ENCODE peak calls at places on chromosomes 16 and 17, in four cellular contexts. P, N, Q and I are unnamed samples.

GRCh38 chr16:66695474-66695934 is 1.0 kb downstream of the CMTM4 start:
- DNase-seq in P (no peak), N (no peak), Q (no peak), I (no peak)

GRCh38 chr17:9055281-9055680 is 34.0 kb downstream of the NTN1 start:
- DNase-seq in Q (no peak), P (no peak), N (no peak), I (no peak)

GRCh38 chr17:81833921-81834830 is 674 bp downstream of the PPP1R27 start:
- DNase-seq in N (no peak), Q (no peak), P (no peak), I (no peak)

GRCh38 chr17:31439716-31440115 is 48.2 kb downstream of the RAB11FIP4 start:
- DNase-seq in P (no peak), Q (no peak), N (no peak), I (no peak)

GRCh38 chr17:50210249-50211225 is 9.1 kb upstream of the COL1A1 start:
- DNase-seq in P (peak; percentile 54), Q (no peak), N (peak; percentile 77), I (peak; percentile 75)

GRCh38 chr16:72537684-72538083 is 365.7 kb upstream of the PMFBP1 start:
- DNase-seq in P (no peak), N (no peak), Q (no peak), I (peak; percentile 23)

GRCh38 chr17:55005520-55005919 is 37.0 kb downstream of the STXBP4 start:
- DNase-seq in N (peak; percentile 40), Q (no peak), P (peak; percentile 58), I (peak; percentile 20)

GRCh38 chr16:14405611-14406537 is 224.2 kb downstream of the PARN start:
- DNase-seq in N (peak; percentile 90), P (peak; percentile 59), Q (peak; percentile 77), I (peak; percentile 75)

GRCh38 chr17:53707546-53707945 is 115.2 kb upstream of the KIF2B start:
- DNase-seq in Q (no peak), N (no peak), P (no peak), I (no peak)

GRCh38 chr16:31200821-31201510 is 1.6 kb downstream of the PYCARD start:
- DNase-seq in P (peak; percentile 49), N (no peak), Q (no peak), I (no peak)
- H3K4me3 ChIP-seq in P (no peak overlapping the region), N (no peak overlapping the region), Q (peak overlapping the region; percentile 86), I (no peak overlapping the region)

GRCh38 chr17:79573196-79573929 is 37.5 kb downstream of the RBFOX3 start:
- DNase-seq in Q (no peak), P (peak; percentile 52), N (no peak), I (no peak)
- TF ChIP-seq PBX3 in Q (no peak), P (no peak), N (no peak), I (no peak)

DNA sequence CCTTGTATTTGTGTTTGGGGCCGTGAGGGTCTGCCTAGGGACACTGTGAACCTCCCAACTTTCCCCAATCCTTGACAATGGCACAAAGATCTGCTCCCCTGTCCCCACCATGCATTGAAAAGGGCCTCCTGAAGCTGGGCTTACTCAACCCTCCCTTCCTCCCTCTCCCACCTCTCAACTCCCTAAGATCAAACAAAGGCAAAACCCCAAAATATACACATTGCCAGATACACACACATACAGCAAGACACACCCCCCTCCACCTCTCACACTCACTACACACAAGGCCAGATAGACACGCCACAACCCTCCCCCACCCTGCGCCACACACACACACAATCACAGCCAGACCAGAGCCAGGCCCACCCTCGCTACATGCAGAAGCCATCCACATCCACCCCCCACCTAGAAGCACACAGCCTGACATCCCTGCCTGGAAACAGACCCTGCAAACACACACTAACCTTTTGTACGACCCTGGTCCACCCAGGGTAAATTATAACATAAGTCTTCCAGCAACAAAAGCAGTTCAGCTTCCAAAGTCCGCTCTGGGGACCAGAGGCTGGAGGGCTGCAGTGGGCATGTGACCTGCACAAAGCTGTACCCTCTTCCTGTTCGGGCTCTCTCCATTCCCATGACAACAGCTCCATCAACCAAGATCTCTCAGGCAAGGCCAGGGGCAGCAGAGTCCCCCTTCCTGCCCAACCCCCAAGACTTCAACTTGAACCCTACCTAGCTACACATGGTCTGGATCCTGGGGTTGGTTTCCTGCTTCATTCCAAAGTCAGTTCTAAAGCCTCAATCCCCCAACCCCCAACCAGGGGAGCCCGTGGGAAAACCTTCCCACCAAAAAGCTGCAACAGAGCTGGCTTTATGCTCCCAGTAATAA is 1.9 kb downstream of the PCGF2 start:
- DNase-seq in N (peak; percentile 98), P (no peak), Q (no peak), I (no peak)
- H3K4me1 ChIP-seq in N (peaks cover 71% of the 10 kb centered on the region), P (peaks cover 48% of the 10 kb centered on the region), Q (peaks cover 35% of the 10 kb centered on the region), I (peaks cover 9% of the 10 kb centered on the region)

DNA sequence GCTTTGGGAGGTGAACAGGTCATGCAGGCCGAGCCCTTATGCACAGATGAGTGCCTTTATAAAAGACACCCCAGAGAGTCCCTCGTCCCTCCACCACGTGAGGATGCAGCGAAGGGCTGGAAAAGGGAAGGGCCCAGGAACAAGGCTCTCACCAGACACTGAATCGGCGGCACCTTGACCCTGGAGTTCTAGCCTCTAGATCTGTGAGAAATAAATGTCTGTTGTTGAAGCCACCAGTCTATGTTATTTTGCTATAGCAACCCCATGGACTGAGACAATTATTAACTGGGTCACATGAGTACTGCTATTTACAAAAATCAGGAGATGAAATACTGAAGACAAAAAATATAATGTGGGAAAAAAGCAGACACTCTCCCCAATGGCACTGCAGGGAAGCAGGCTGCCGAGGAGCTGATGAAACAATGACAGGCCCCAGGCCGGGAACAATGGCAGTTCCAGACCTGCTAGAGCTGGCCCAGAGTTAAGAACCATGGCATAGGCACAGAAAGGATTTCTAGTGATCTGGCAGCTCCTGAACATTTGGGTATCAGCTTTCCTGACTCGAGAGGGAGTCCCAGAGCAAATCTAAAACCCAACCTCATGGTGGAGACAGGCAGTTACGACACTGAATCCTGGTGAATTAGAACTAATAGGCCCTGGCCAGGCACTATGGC is 17.8 kb upstream of the GGA2 start:
- DNase-seq in P (peak; percentile 22), N (peak; percentile 67), Q (no peak), I (no peak)
- H3K4me3 ChIP-seq in P (no peak overlapping the region), N (no peak overlapping the region), Q (no peak overlapping the region), I (no peak overlapping the region)

GRCh38 chr16:84449156-84450140 is 55.0 kb downstream of the MEAK7 start:
- DNase-seq in Q (no peak), N (no peak), P (no peak), I (no peak)
- TF ChIP-seq PBX3 in Q (no peak), N (no peak), P (no peak), I (no peak)

GRCh38 chr16:67845291-67846062 is 1.3 kb upstream of the NUTF2 start:
- DNase-seq in N (no peak), Q (no peak), P (no peak), I (no peak)
- H3K4me1 ChIP-seq in N (peaks cover 50% of the 10 kb centered on the region), Q (peaks cover 29% of the 10 kb centered on the region), P (peaks cover 40% of the 10 kb centered on the region), I (peaks cover 34% of the 10 kb centered on the region)

DNA sequence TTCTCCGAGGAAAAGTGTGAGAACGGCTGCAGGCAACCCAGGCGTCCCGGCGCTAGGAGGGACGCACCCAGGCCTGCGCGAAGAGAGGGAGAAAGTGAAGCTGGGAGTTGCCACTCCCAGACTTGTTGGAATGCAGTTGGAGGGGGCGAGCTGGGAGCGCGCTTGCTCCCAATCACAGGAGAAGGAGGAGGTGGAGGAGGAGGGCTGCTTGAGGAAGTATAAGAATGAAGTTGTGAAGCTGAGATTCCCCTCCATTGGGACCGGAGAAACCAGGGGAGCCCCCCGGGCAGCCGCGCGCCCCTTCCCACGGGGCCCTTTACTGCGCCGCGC is at the start of gene ERBB2:
- DNase-seq in P (peak; percentile 92), Q (no peak), N (peak; percentile 64), I (no peak)
- H3K4me3 ChIP-seq in P (peak within 1 kb of the TSS; percentile 78), Q (no peak within 1 kb of the TSS), N (peak within 1 kb of the TSS; percentile 94), I (no peak within 1 kb of the TSS)

GRCh38 chr17:45756266-45756989 is 27.7 kb upstream of the CRHR1 start:
- DNase-seq in N (no peak), Q (no peak), P (no peak), I (no peak)

GRCh38 chr17:45757431-45758218 is 26.5 kb upstream of the CRHR1 start:
- DNase-seq in Q (no peak), P (no peak), N (no peak), I (no peak)

GRCh38 chr17:45759761-45760160 is 24.4 kb upstream of the CRHR1 start:
- DNase-seq in N (no peak), P (peak; percentile 63), Q (no peak), I (peak; percentile 52)

GRCh38 chr17:45755050-45755449 is 29.1 kb upstream of the CRHR1 start:
- DNase-seq in N (no peak), Q (no peak), P (no peak), I (no peak)

GRCh38 chr17:45758544-45758943 is 25.6 kb upstream of the CRHR1 start:
- DNase-seq in Q (no peak), P (no peak), N (no peak), I (no peak)
- TF ChIP-seq PBX3 in Q (no peak), P (no peak), N (no peak), I (no peak)

DNA sequence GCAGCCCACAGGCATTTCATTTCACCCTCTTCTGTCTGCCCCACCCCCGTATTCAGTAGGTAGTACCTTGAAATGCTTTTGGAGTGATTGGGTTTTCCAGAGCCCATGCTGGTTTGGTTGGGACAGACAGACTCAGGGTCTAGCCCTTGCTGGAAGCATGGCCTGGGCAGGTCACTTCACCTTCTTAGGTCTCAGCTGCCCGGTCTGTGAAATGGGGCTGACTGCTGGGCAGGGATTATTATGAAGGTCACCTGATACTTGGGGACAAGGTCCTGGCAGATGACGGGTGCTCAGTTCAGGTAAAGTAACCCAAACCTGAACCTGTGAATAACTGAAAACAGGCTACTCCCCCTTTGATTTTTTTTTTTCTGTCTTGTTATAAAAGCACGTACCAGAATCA is 116.0 kb downstream of the CLEC16A start:
- DNase-seq in Q (no peak), N (no peak), P (no peak), I (no peak)
- H3K4me1 ChIP-seq in Q (peaks cover 5% of the 10 kb centered on the region), N (peaks cover 17% of the 10 kb centered on the region), P (peaks cover 16% of the 10 kb centered on the region), I (no peaks in the 10 kb centered on the region)

GRCh38 chr16:87492721-87493554 is at the start of gene ZCCHC14:
- DNase-seq in P (peak; percentile 98), Q (peak; percentile 35), N (peak; percentile 97), I (peak; percentile 99)
- H3K4me3 ChIP-seq in P (peak within 1 kb of the TSS; percentile 86), Q (peak within 1 kb of the TSS; percentile 11), N (peak within 1 kb of the TSS; percentile 85), I (peak within 1 kb of the TSS; percentile 68)